ENCODE peak calls at places on chromosomes 3 and 15, in seven cellular contexts. P, R, H, U, X, Y and S are unnamed samples.
A peak's percentile ranks its signal among the peaks of the same experiment; 100 is the strongest.

GRCh38 chr3:138213373-138214085 is 26.4 kb downstream of the ARMC8 start:
- DNase-seq in P (no peak), R (no peak), H (no peak), U (no peak), X (peak; percentile 74), Y (no peak), S (no peak)

GRCh38 chr15:36291501-36291900 is 287.9 kb upstream of the CDIN1 start:
- DNase-seq in P (no peak), R (no peak), H (no peak), U (no peak), X (no peak), Y (no peak), S (no peak)

GRCh38 chr3:118641608-118642007 is 393.0 kb downstream of the IGSF11 start:
- DNase-seq in P (no peak), R (peak; percentile 16), H (no peak), U (no peak), X (no peak), Y (no peak), S (no peak)

GRCh38 chr3:114451051-114451451 is 157.2 kb downstream of the TIGIT start:
- DNase-seq in P (no peak), R (peak; percentile 46), H (no peak), U (no peak), X (no peak), Y (no peak), S (peak; percentile 49)

GRCh38 chr3:44359146-44359751 is 20.7 kb downstream of the TCAIM start:
- DNase-seq in P (no peak), R (no peak), H (no peak), U (no peak), X (no peak), Y (no peak), S (no peak)

GRCh38 chr3:42873216-42873982 is 2.3 kb downstream of the CYP8B1 start:
- DNase-seq in P (no peak), R (no peak), H (no peak), U (no peak), X (no peak), Y (no peak), S (no peak)

GRCh38 chr15:40282870-40283614 is at the start of gene ANKRD63:
- DNase-seq in P (peak; percentile 11), R (no peak), H (no peak), U (no peak), X (peak; percentile 80), Y (no peak), S (no peak)

GRCh38 chr15:31974855-31975421 is 55.4 kb upstream of the CHRNA7 start:
- DNase-seq in P (peak; percentile 11), R (peak; percentile 57), H (no peak), U (peak; percentile 39), X (peak; percentile 56), Y (no peak), S (peak; percentile 10)

GRCh38 chr3:64267774-64268604 is 42.7 kb upstream of the PRICKLE2 start:
- DNase-seq in P (peak; percentile 11), R (peak; percentile 64), H (peak; percentile 76), U (peak; percentile 77), X (no peak), Y (peak; percentile 58), S (peak; percentile 76)

GRCh38 chr3:38548154-38548931 is 52.2 kb downstream of the EXOG start:
- DNase-seq in P (no peak), R (peak; percentile 2), H (no peak), U (no peak), X (no peak), Y (no peak), S (no peak)

GRCh38 chr15:44296625-44297524 is 8.4 kb downstream of the GOLM2 start:
- DNase-seq in P (peak; percentile 18), R (no peak), H (no peak), U (peak; percentile 73), X (peak; percentile 85), Y (peak; percentile 34), S (peak; percentile 49)

GRCh38 chr3:156382458-156383346 is 172.2 kb downstream of the SSR3 start:
- DNase-seq in P (peak; percentile 49), R (peak; percentile 34), H (no peak), U (peak; percentile 66), X (peak; percentile 40), Y (peak; percentile 24), S (no peak)

GRCh38 chr15:23857028-23857641 is 170.0 kb upstream of the NDN start:
- DNase-seq in P (peak; percentile 1), R (peak; percentile 83), H (no peak), U (peak; percentile 7), X (peak; percentile 53), Y (no peak), S (no peak)

GRCh38 chr3:64501298-64501906 is 186.4 kb downstream of the ADAMTS9 start:
- DNase-seq in P (no peak), R (no peak), H (no peak), U (no peak), X (no peak), Y (no peak), S (no peak)

GRCh38 chr15:31266712-31267111 is 59.9 kb upstream of the KLF13 start:
- DNase-seq in P (no peak), R (peak; percentile 9), H (no peak), U (no peak), X (no peak), Y (no peak), S (no peak)

GRCh38 chr3:30795176-30795575 is 99.3 kb downstream of the GADL1 start:
- DNase-seq in P (no peak), R (no peak), H (no peak), U (no peak), X (no peak), Y (no peak), S (no peak)

GRCh38 chr3:130839815-130840214 is 54.1 kb upstream of the ATP2C1 start:
- DNase-seq in P (no peak), R (no peak), H (no peak), U (no peak), X (peak; percentile 51), Y (no peak), S (no peak)

GRCh38 chr15:31021067-31021665 is 29.7 kb upstream of the MTMR10 start:
- DNase-seq in P (no peak), R (no peak), H (no peak), U (no peak), X (no peak), Y (no peak), S (no peak)

GRCh38 chr15:38190501-38190900 is 62.1 kb upstream of the SPRED1 start:
- DNase-seq in P (no peak), R (no peak), H (no peak), U (no peak), X (no peak), Y (no peak), S (no peak)

GRCh38 chr3:14791343-14791945 is 27.3 kb upstream of the FGD5 start:
- DNase-seq in P (peak; percentile 71), R (peak; percentile 82), H (peak; percentile 75), U (peak; percentile 46), X (peak; percentile 56), Y (no peak), S (peak; percentile 36)

GRCh38 chr3:4696266-4696665 is 203.1 kb downstream of the ITPR1 start:
- DNase-seq in P (no peak), R (no peak), H (no peak), U (no peak), X (no peak), Y (no peak), S (no peak)

GRCh38 chr3:85110393-85110792 is 151.6 kb downstream of the CADM2 start:
- DNase-seq in P (no peak), R (no peak), H (no peak), U (no peak), X (no peak), Y (no peak), S (no peak)
- TF ChIP-seq CTCF in P (no peak), R (no peak), H (no peak), U (no peak), X (no peak), Y (no peak), S (no peak)

DNA sequence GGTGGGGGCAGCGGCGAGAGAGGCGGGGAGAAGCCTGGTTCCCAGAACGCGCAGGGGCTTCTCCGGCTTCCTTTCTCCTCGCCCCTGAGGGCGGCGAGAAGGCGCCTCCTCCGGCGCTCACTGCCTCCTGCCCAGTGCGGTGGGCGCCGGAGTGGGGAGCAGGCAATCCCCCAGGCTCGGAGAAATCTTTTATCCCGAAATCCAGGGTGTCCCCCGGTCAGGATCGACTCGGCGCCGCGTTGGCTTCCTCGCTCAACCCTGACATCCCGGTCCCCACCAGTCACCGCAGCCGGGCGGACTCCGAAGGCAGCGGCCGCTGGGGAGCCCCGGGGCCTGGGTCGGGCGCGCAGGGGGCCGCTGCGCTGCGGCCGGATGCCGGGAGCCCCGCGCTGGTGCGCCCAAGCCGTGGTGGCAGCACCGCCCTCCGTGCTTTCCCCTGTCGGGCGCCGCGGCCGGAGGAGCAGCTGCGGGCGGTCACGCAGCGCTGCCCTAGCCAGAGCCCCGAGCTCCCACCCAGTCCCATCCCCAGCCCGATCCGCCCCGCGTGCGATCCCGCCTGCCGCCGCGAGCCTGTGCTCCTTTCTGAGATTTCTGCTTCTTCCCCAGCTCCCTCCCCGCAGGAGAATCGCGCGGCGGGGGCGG is 827 bp upstream of the CACNA2D3 start:
- DNase-seq in P (no peak), R (peak; percentile 25), H (peak; percentile 68), U (no peak), X (no peak), Y (no peak), S (no peak)
- H3K4me3 ChIP-seq in P (no peak overlapping the region), R (peak overlapping the region; percentile 71), H (peak overlapping the region; percentile 73), U (peak overlapping the region; percentile 55), X (no peak overlapping the region), Y (peak overlapping the region; percentile 17), S (peak overlapping the region; percentile 22)

DNA sequence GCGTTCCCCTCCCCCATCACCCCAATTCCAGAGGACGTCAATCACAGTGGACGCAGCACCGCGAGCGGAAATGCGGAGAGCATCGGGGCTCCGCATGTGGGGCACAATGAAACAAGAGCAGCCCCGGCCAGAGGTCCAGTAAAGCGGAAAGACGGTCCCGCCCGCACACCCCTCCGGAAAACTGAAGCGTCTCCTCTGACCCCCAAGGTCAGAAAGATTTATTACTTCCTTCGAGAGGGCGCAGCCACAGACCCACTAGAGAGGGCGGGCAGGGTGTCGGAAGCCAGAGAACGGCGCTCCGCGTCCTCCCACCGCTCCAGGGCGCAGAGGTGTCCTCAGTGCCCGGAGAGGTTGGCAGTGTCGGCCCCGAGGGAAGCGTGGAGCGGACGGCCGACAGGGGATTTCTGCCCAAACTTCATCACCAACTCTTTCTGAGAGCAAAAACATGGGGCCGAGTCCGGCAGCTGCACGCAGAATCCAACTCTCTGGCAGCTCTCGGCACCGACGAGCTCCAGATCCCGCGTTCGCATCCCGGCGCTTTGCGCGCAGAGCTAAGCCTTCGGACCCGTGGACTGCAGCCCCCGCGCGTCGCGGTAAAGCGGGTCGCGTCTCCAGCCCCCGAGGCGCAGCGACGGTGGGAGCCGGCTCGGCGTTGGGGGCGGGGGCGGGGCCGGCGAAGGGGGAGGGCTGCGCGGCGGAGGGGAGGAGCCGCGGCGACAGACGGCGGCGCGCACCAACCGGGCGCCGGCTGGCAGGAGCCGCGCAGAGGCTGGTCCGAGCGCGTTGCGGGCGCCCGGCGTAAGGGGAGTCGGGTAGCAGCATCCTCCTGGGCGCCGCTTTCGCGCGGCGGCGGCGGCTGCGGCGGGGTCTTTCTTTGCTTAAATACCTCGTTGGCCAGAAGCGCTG is at the start of gene CHST2:
- DNase-seq in P (peak; percentile 73), R (peak; percentile 73), H (peak; percentile 79), U (peak; percentile 78), X (peak; percentile 82), Y (peak; percentile 89), S (peak; percentile 69)
- TF ChIP-seq CTCF in P (no peak), R (no peak), H (no peak), U (no peak), X (no peak), Y (no peak), S (no peak)

DNA sequence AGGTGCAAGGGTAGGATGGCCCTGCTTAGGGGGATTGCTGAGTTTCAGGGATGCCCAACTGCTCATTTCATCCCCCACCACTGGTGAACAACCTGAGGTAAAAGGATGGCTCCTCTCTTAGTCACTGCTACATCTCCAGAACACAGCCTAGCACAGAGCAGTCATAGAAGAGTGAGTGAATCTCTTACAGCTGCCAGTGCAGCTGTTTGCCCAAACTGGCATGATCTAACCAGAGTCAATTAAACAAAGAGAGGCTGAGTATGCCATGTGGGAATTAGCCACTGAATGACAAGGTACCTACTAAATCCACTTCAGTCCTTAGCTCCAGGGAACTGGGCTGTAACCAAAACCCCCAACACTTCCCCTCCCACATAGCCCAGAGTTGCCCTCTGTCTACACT is 6.8 kb upstream of the NCKIPSD start:
- DNase-seq in P (no peak), R (no peak), H (no peak), U (no peak), X (no peak), Y (no peak), S (no peak)
- H3K4me3 ChIP-seq in P (no peak overlapping the region), R (no peak overlapping the region), H (no peak overlapping the region), U (no peak overlapping the region), X (no peak overlapping the region), Y (no peak overlapping the region), S (no peak overlapping the region)